ENCODE peak calls at places on chromosomes 7 and 10, in ten cellular contexts. One of them, this sample, is unnamed.

GRCh38 chr10:71334228-71334791 is 15.3 kb downstream of the SLC29A3 start:
- DNase-seq in heart left ventricle: no peak
- DNase-seq in heart right ventricle: no peak
- DNase-seq in GM12865: no peak
- DNase-seq in NB4: no peak
- DNase-seq in psoas muscle: no peak
- DNase-seq in ovary: no peak
- DNase-seq in neural progenitor cell: no peak
- DNase-seq in fibroblast of lung: no peak
- DNase-seq in BE2C: no peak
- DNase-seq in this sample: no peak

GRCh38 chr10:51422311-51423120 is 276.9 kb downstream of the CSTF2T start:
- DNase-seq in heart left ventricle: peak
- DNase-seq in heart right ventricle: peak
- DNase-seq in GM12865: peak
- DNase-seq in NB4: peak
- DNase-seq in psoas muscle: no peak
- DNase-seq in ovary: peak
- DNase-seq in neural progenitor cell: peak
- DNase-seq in fibroblast of lung: peak
- DNase-seq in BE2C: peak
- DNase-seq in this sample: peak

GRCh38 chr10:5089869-5090268 is 4.3 kb upstream of the AKR1C3 start:
- DNase-seq in heart left ventricle: no peak
- DNase-seq in heart right ventricle: no peak
- DNase-seq in GM12865: peak
- DNase-seq in NB4: peak
- DNase-seq in psoas muscle: no peak
- DNase-seq in ovary: no peak
- DNase-seq in neural progenitor cell: peak
- DNase-seq in fibroblast of lung: peak
- DNase-seq in BE2C: peak
- DNase-seq in this sample: no peak

GRCh38 chr7:41508755-41509154 is 194.1 kb downstream of the INHBA start:
- DNase-seq in heart left ventricle: no peak
- DNase-seq in heart right ventricle: no peak
- DNase-seq in GM12865: no peak
- DNase-seq in NB4: no peak
- DNase-seq in psoas muscle: no peak
- DNase-seq in ovary: no peak
- DNase-seq in neural progenitor cell: no peak
- DNase-seq in fibroblast of lung: no peak
- DNase-seq in BE2C: no peak
- DNase-seq in this sample: no peak

GRCh38 chr10:31774291-31774900 is 154.2 kb downstream of the ARHGAP12 start:
- DNase-seq in heart left ventricle: no peak
- DNase-seq in heart right ventricle: no peak
- DNase-seq in GM12865: no peak
- DNase-seq in NB4: no peak
- DNase-seq in psoas muscle: no peak
- DNase-seq in ovary: no peak
- DNase-seq in neural progenitor cell: peak
- DNase-seq in fibroblast of lung: no peak
- DNase-seq in BE2C: peak
- DNase-seq in this sample: no peak

GRCh38 chr10:86744067-86744725 is 12.2 kb upstream of the BMPR1A start:
- DNase-seq in heart left ventricle: no peak
- DNase-seq in heart right ventricle: no peak
- DNase-seq in GM12865: no peak
- DNase-seq in NB4: no peak
- DNase-seq in psoas muscle: no peak
- DNase-seq in ovary: no peak
- DNase-seq in neural progenitor cell: no peak
- DNase-seq in fibroblast of lung: peak
- DNase-seq in BE2C: no peak
- DNase-seq in this sample: no peak

GRCh38 chr7:139871276-139871675 is 42.2 kb downstream of the TBXAS1 start:
- DNase-seq in heart left ventricle: no peak
- DNase-seq in heart right ventricle: no peak
- DNase-seq in GM12865: no peak
- DNase-seq in NB4: no peak
- DNase-seq in psoas muscle: no peak
- DNase-seq in ovary: no peak
- DNase-seq in neural progenitor cell: no peak
- DNase-seq in fibroblast of lung: peak
- DNase-seq in BE2C: no peak
- DNase-seq in this sample: no peak

GRCh38 chr7:83468251-83468739 is 180.6 kb downstream of the SEMA3E start:
- DNase-seq in heart left ventricle: peak
- DNase-seq in heart right ventricle: peak
- DNase-seq in GM12865: peak
- DNase-seq in NB4: peak
- DNase-seq in psoas muscle: peak
- DNase-seq in ovary: peak
- DNase-seq in neural progenitor cell: peak
- DNase-seq in fibroblast of lung: peak
- DNase-seq in BE2C: peak
- DNase-seq in this sample: peak

GRCh38 chr10:97821308-97822038 is 28.2 kb upstream of the GOLGA7B start:
- DNase-seq in heart left ventricle: no peak
- DNase-seq in heart right ventricle: peak
- DNase-seq in GM12865: no peak
- DNase-seq in NB4: no peak
- DNase-seq in psoas muscle: peak
- DNase-seq in ovary: no peak
- DNase-seq in neural progenitor cell: peak
- DNase-seq in fibroblast of lung: no peak
- DNase-seq in BE2C: no peak
- DNase-seq in this sample: no peak

GRCh38 chr10:94042001-94042813 is 48.5 kb downstream of the PLCE1 start:
- DNase-seq in heart left ventricle: no peak
- DNase-seq in heart right ventricle: no peak
- DNase-seq in GM12865: peak
- DNase-seq in NB4: peak
- DNase-seq in psoas muscle: no peak
- DNase-seq in ovary: no peak
- DNase-seq in neural progenitor cell: no peak
- DNase-seq in fibroblast of lung: peak
- DNase-seq in BE2C: no peak
- DNase-seq in this sample: no peak

GRCh38 chr7:157386979-157387800 is 50.4 kb downstream of the DNAJB6 start:
- DNase-seq in heart left ventricle: peak
- DNase-seq in heart right ventricle: peak
- DNase-seq in GM12865: peak
- DNase-seq in NB4: peak
- DNase-seq in psoas muscle: peak
- DNase-seq in ovary: peak
- DNase-seq in neural progenitor cell: peak
- DNase-seq in fibroblast of lung: peak
- DNase-seq in BE2C: peak
- DNase-seq in this sample: peak

GRCh38 chr7:29444267-29444666 is 119.4 kb upstream of the PRR15 start:
- DNase-seq in heart left ventricle: no peak
- DNase-seq in heart right ventricle: no peak
- DNase-seq in GM12865: no peak
- DNase-seq in NB4: no peak
- DNase-seq in psoas muscle: no peak
- DNase-seq in ovary: no peak
- DNase-seq in neural progenitor cell: no peak
- DNase-seq in fibroblast of lung: no peak
- DNase-seq in BE2C: no peak
- DNase-seq in this sample: no peak

GRCh38 chr7:44143606-44144250 is 2.6 kb upstream of the MYL7 start:
- DNase-seq in heart left ventricle: no peak
- DNase-seq in heart right ventricle: no peak
- DNase-seq in GM12865: no peak
- DNase-seq in NB4: no peak
- DNase-seq in psoas muscle: peak
- DNase-seq in ovary: peak
- DNase-seq in neural progenitor cell: no peak
- DNase-seq in fibroblast of lung: no peak
- DNase-seq in BE2C: no peak
- DNase-seq in this sample: peak

GRCh38 chr10:118584181-118584954 is 11.1 kb downstream of the PRLHR start:
- DNase-seq in heart left ventricle: no peak
- DNase-seq in heart right ventricle: no peak
- DNase-seq in GM12865: no peak
- DNase-seq in NB4: no peak
- DNase-seq in psoas muscle: no peak
- DNase-seq in ovary: no peak
- DNase-seq in neural progenitor cell: no peak
- DNase-seq in fibroblast of lung: peak
- DNase-seq in BE2C: no peak
- DNase-seq in this sample: no peak

GRCh38 chr7:32559480-32559879 is 64.2 kb downstream of the AVL9 start:
- DNase-seq in heart left ventricle: no peak
- DNase-seq in heart right ventricle: no peak
- DNase-seq in GM12865: no peak
- DNase-seq in NB4: peak
- DNase-seq in psoas muscle: no peak
- DNase-seq in ovary: no peak
- DNase-seq in neural progenitor cell: no peak
- DNase-seq in fibroblast of lung: no peak
- DNase-seq in BE2C: no peak
- DNase-seq in this sample: no peak
- H3K4me3 ChIP-seq in heart left ventricle: no peak
- H3K4me3 ChIP-seq in heart right ventricle: no peak
- H3K4me3 ChIP-seq in GM12865: no peak
- H3K4me3 ChIP-seq in NB4: no peak
- H3K4me3 ChIP-seq in psoas muscle: no peak
- H3K4me3 ChIP-seq in ovary: no peak
- H3K4me3 ChIP-seq in neural progenitor cell: no peak
- H3K4me3 ChIP-seq in fibroblast of lung: no peak
- H3K4me3 ChIP-seq in BE2C: no peak
- H3K4me3 ChIP-seq in this sample: no peak

GRCh38 chr7:27108390-27109127 is 6.1 kb upstream of the HOXA2 start:
- DNase-seq in heart left ventricle: no peak
- DNase-seq in heart right ventricle: no peak
- DNase-seq in GM12865: no peak
- DNase-seq in NB4: no peak
- DNase-seq in psoas muscle: peak
- DNase-seq in ovary: no peak
- DNase-seq in neural progenitor cell: peak
- DNase-seq in fibroblast of lung: peak
- DNase-seq in BE2C: no peak
- DNase-seq in this sample: no peak
- H3K4me3 ChIP-seq in heart left ventricle: no peak
- H3K4me3 ChIP-seq in heart right ventricle: no peak
- H3K4me3 ChIP-seq in GM12865: no peak
- H3K4me3 ChIP-seq in NB4: no peak
- H3K4me3 ChIP-seq in psoas muscle: peak
- H3K4me3 ChIP-seq in ovary: no peak
- H3K4me3 ChIP-seq in neural progenitor cell: no peak
- H3K4me3 ChIP-seq in fibroblast of lung: peak
- H3K4me3 ChIP-seq in BE2C: no peak
- H3K4me3 ChIP-seq in this sample: no peak

GRCh38 chr7:1939434-1940401 is 269.6 kb downstream of the ELFN1 start:
- DNase-seq in heart left ventricle: no peak
- DNase-seq in heart right ventricle: peak
- DNase-seq in GM12865: no peak
- DNase-seq in NB4: peak
- DNase-seq in psoas muscle: peak
- DNase-seq in ovary: peak
- DNase-seq in neural progenitor cell: no peak
- DNase-seq in fibroblast of lung: no peak
- DNase-seq in BE2C: no peak
- DNase-seq in this sample: no peak

GRCh38 chr7:1940402-1940786 is 270.3 kb downstream of the ELFN1 start:
- DNase-seq in heart left ventricle: peak
- DNase-seq in heart right ventricle: peak
- DNase-seq in GM12865: peak
- DNase-seq in NB4: peak
- DNase-seq in psoas muscle: peak
- DNase-seq in ovary: peak
- DNase-seq in neural progenitor cell: no peak
- DNase-seq in fibroblast of lung: peak
- DNase-seq in BE2C: no peak
- DNase-seq in this sample: no peak

GRCh38 chr7:1942026-1942703 is 272.1 kb downstream of the ELFN1 start:
- DNase-seq in heart left ventricle: no peak
- DNase-seq in heart right ventricle: peak
- DNase-seq in GM12865: no peak
- DNase-seq in NB4: no peak
- DNase-seq in psoas muscle: peak
- DNase-seq in ovary: peak
- DNase-seq in neural progenitor cell: no peak
- DNase-seq in fibroblast of lung: no peak
- DNase-seq in BE2C: no peak
- DNase-seq in this sample: peak

GRCh38 chr7:1941464-1942025 is 271.5 kb downstream of the ELFN1 start:
- DNase-seq in heart left ventricle: no peak
- DNase-seq in heart right ventricle: peak
- DNase-seq in GM12865: no peak
- DNase-seq in NB4: peak
- DNase-seq in psoas muscle: peak
- DNase-seq in ovary: peak
- DNase-seq in neural progenitor cell: no peak
- DNase-seq in fibroblast of lung: no peak
- DNase-seq in BE2C: no peak
- DNase-seq in this sample: no peak

DNA sequence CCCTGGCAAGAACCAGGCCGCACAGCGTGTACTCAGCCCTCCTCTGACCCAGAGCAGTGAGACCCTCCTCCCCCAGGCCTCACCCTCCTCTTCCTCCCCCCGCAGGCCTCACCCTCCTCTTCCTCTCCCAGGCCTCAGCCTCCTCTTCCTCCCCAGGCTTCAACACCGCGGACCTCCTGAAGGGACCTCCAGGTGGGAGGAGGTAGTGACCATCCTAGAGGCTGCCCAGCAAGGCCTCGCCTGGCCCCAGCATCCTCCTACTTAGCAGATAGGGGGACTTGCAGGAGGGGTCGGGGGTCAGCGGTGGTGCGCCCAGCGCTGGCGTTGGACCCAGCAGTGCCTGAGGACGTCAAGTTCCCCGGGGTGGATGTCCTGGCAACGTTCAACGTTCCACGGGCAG is 270.8 kb downstream of the ELFN1 start:
- DNase-seq in heart left ventricle: no peak
- DNase-seq in heart right ventricle: peak
- DNase-seq in GM12865: no peak
- DNase-seq in NB4: no peak
- DNase-seq in psoas muscle: peak
- DNase-seq in ovary: peak
- DNase-seq in neural progenitor cell: no peak
- DNase-seq in fibroblast of lung: no peak
- DNase-seq in BE2C: no peak
- DNase-seq in this sample: no peak
- H3K4me3 ChIP-seq in heart left ventricle: no peak
- H3K4me3 ChIP-seq in heart right ventricle: no peak
- H3K4me3 ChIP-seq in GM12865: peak
- H3K4me3 ChIP-seq in NB4: peak
- H3K4me3 ChIP-seq in psoas muscle: no peak
- H3K4me3 ChIP-seq in ovary: no peak
- H3K4me3 ChIP-seq in neural progenitor cell: no peak
- H3K4me3 ChIP-seq in fibroblast of lung: no peak
- H3K4me3 ChIP-seq in BE2C: no peak
- H3K4me3 ChIP-seq in this sample: no peak

DNA sequence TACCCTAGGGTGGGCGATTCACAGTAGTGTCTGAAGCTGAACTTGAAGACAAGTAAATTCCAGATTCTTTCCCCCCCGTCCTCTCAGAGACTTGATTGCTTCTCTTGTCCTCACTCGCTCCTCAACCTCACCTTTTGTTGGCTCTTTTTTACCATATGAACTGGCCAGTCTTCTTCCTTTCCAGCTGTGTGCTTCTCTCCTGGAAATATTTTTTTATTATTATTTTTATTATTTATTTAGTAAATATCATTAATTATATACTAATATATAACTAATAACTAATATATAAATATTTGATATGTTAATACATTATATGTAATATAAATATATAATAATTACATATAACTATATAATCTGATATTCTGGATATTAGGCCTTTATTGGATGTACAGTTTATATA is 484.3 kb downstream of the GALNT17 start:
- DNase-seq in heart left ventricle: no peak
- DNase-seq in heart right ventricle: no peak
- DNase-seq in GM12865: no peak
- DNase-seq in NB4: no peak
- DNase-seq in psoas muscle: no peak
- DNase-seq in ovary: no peak
- DNase-seq in neural progenitor cell: no peak
- DNase-seq in fibroblast of lung: no peak
- DNase-seq in BE2C: no peak
- DNase-seq in this sample: no peak
- H3K4me3 ChIP-seq in heart left ventricle: no peak
- H3K4me3 ChIP-seq in heart right ventricle: no peak
- H3K4me3 ChIP-seq in GM12865: no peak
- H3K4me3 ChIP-seq in NB4: no peak
- H3K4me3 ChIP-seq in psoas muscle: no peak
- H3K4me3 ChIP-seq in ovary: no peak
- H3K4me3 ChIP-seq in neural progenitor cell: no peak
- H3K4me3 ChIP-seq in fibroblast of lung: no peak
- H3K4me3 ChIP-seq in BE2C: no peak
- H3K4me3 ChIP-seq in this sample: no peak